ENCODE peak calls at places on chromosomes 5 and 9, in four cellular contexts. E is left lobe of liver; K is HEK293T; B is CD4-positive, alpha-beta T cell. J is an unnamed sample.

GRCh38 chr5:77630246-77631165 is 8.0 kb downstream of the OTP start:
- DNase-seq in E (peak), K (peak), B (no peak), J (peak)

GRCh38 chr5:67111779-67112178 is 84.8 kb downstream of the CD180 start:
- DNase-seq in E (no peak), K (no peak), B (no peak), J (no peak)

GRCh38 chr5:54837939-54838457 is 147.4 kb downstream of the ESM1 start:
- DNase-seq in E (no peak), K (no peak), B (no peak), J (no peak)

GRCh38 chr5:1514027-1514818 is 9.5 kb downstream of the LPCAT1 start:
- DNase-seq in E (peak), K (no peak), B (no peak), J (no peak)

GRCh38 chr9:135969064-135969683 is 8.0 kb upstream of the UBAC1 start:
- DNase-seq in E (no peak), K (no peak), B (no peak), J (no peak)

GRCh38 chr5:132344775-132345514 is 24.6 kb upstream of the SLC22A5 start:
- DNase-seq in E (no peak), K (no peak), B (no peak), J (no peak)

GRCh38 chr9:16152276-16153065 is 599.6 kb downstream of the CCDC171 start:
- DNase-seq in E (no peak), K (no peak), B (no peak), J (no peak)

GRCh38 chr5:41695920-41696582 is 174.2 kb downstream of the OXCT1 start:
- DNase-seq in E (no peak), K (no peak), B (no peak), J (no peak)

GRCh38 chr5:160466121-160466520 is 44.5 kb downstream of the PTTG1 start:
- DNase-seq in E (no peak), K (no peak), B (no peak), J (no peak)

GRCh38 chr5:134206627-134207160 is 19.2 kb downstream of the PPP2CA start:
- DNase-seq in E (no peak), K (no peak), B (no peak), J (no peak)

GRCh38 chr5:75513841-75514240 is 2.1 kb downstream of the POLK start:
- DNase-seq in E (no peak), K (no peak), B (no peak), J (no peak)

GRCh38 chr9:105676351-105676923 is 14.2 kb downstream of the TAL2 start:
- DNase-seq in E (no peak), K (no peak), B (no peak), J (no peak)

GRCh38 chr5:114335391-114335790 is 26.5 kb upstream of the KCNN2 start:
- DNase-seq in E (no peak), K (no peak), B (no peak), J (no peak)

GRCh38 chr5:134465856-134466240 is 54.2 kb upstream of the CDKN2AIPNL start:
- DNase-seq in E (peak), K (peak), B (peak), J (peak)

GRCh38 chr9:109440797-109441287 is 57.3 kb downstream of the PTPN3 start:
- DNase-seq in E (peak), K (peak), B (no peak), J (peak)

GRCh38 chr9:126700903-126701819 is 87.4 kb downstream of the LMX1B start:
- DNase-seq in E (no peak), K (no peak), B (no peak), J (no peak)

GRCh38 chr9:13627502-13627901 is 348.0 kb upstream of the MPDZ start:
- DNase-seq in E (no peak), K (no peak), B (no peak), J (no peak)

GRCh38 chr5:69042915-69043795 is 50.7 kb upstream of the SLC30A5 start:
- DNase-seq in E (peak), K (peak), B (peak), J (peak)

GRCh38 chr5:139394654-139395566 is at the start of gene PROB1:
- DNase-seq in E (no peak), K (no peak), B (no peak), J (no peak)

GRCh38 chr9:129761293-129761900 is 8.6 kb upstream of the PTGES start:
- DNase-seq in E (no peak), K (no peak), B (no peak), J (no peak)

GRCh38 chr5:50711280-50711679 is 44.8 kb downstream of the PARP8 start:
- DNase-seq in E (peak), K (peak), B (peak), J (peak)

GRCh38 chr5:129460951-129461815 is 1.1 kb downstream of the ADAMTS19 start:
- DNase-seq in E (no peak), K (peak), B (no peak), J (peak)

GRCh38 chr5:174315871-174316270 is 270.4 kb downstream of the NSG2 start:
- DNase-seq in E (no peak), K (no peak), B (no peak), J (no peak)

GRCh38 chr5:79507251-79508205 is 6.4 kb downstream of the HOMER1 start:
- DNase-seq in E (no peak), K (no peak), B (no peak), J (no peak)

GRCh38 chr5:170330568-170331054 is 33.0 kb upstream of the LCP2 start:
- DNase-seq in E (no peak), K (no peak), B (no peak), J (no peak)

GRCh38 chr5:113058706-113059226 is 82.2 kb downstream of the DCP2 start:
- DNase-seq in E (no peak), K (no peak), B (no peak), J (no peak)

GRCh38 chr5:32562841-32563240 is 22.5 kb upstream of the SUB1 start:
- DNase-seq in E (no peak), K (no peak), B (no peak), J (no peak)

GRCh38 chr9:124658165-124659017 is 112.7 kb downstream of the NR6A1 start:
- DNase-seq in E (peak), K (peak), B (no peak), J (peak)

GRCh38 chr5:134879456-134879855 is 5.3 kb downstream of the TXNDC15 start:
- DNase-seq in E (no peak), K (no peak), B (no peak), J (no peak)

GRCh38 chr5:128538249-128539037 is 398 bp upstream of the FBN2 start:
- DNase-seq in E (peak), K (peak), B (no peak), J (peak)

GRCh38 chr5:174283176-174283575 is 237.7 kb downstream of the NSG2 start:
- DNase-seq in E (no peak), K (no peak), B (no peak), J (no peak)

GRCh38 chr5:166772770-166773169 is 1518.7 kb upstream of the WWC1 start:
- DNase-seq in E (no peak), K (no peak), B (no peak), J (peak)

GRCh38 chr9:135414293-135414692 is 65.3 kb upstream of the PPP1R26 start:
- DNase-seq in E (no peak), K (no peak), B (no peak), J (peak)

J was measured in RWPE1.